ENCODE peak calls at places on chromosomes 4 and X, in ten cellular contexts. One of them, this sample, is unnamed.
A peak's percentile ranks its signal among the peaks of the same experiment; 100 is the strongest.

GRCh38 chr4:56049428-56050212 is 100.9 kb downstream of the CEP135 start:
- DNase-seq in fibroblast of lung: peak; percentile 27
- DNase-seq in HCT116: peak; percentile 19
- DNase-seq in uterus: no peak
- DNase-seq in colonic mucosa: peak; percentile 57
- DNase-seq in kidney: peak; percentile 82
- DNase-seq in lung: no peak
- DNase-seq in OCI-LY7: peak; percentile 75
- DNase-seq in suprapubic skin: no peak
- DNase-seq in A673: peak; percentile 27
- DNase-seq in this sample: peak; percentile 12

GRCh38 chr4:138981930-138982390 is 33.6 kb upstream of the NOCT start:
- DNase-seq in uterus: peak; percentile 66
- DNase-seq in OCI-LY7: no peak
- DNase-seq in fibroblast of lung: peak; percentile 95
- DNase-seq in HCT116: no peak
- DNase-seq in kidney: no peak
- DNase-seq in colonic mucosa: no peak
- DNase-seq in suprapubic skin: no peak
- DNase-seq in lung: peak; percentile 59
- DNase-seq in A673: no peak
- DNase-seq in this sample: peak; percentile 26

GRCh38 chr4:148651991-148652390 is 209.8 kb upstream of the NR3C2 start:
- DNase-seq in lung: no peak
- DNase-seq in kidney: no peak
- DNase-seq in fibroblast of lung: no peak
- DNase-seq in OCI-LY7: no peak
- DNase-seq in suprapubic skin: no peak
- DNase-seq in A673: no peak
- DNase-seq in HCT116: no peak
- DNase-seq in colonic mucosa: no peak
- DNase-seq in uterus: no peak
- DNase-seq in this sample: no peak

GRCh38 chr4:172601195-172601594 is 567.4 kb upstream of the GALNT7 start:
- DNase-seq in OCI-LY7: no peak
- DNase-seq in A673: peak; percentile 82
- DNase-seq in kidney: no peak
- DNase-seq in fibroblast of lung: no peak
- DNase-seq in colonic mucosa: no peak
- DNase-seq in lung: no peak
- DNase-seq in uterus: no peak
- DNase-seq in HCT116: no peak
- DNase-seq in suprapubic skin: no peak
- DNase-seq in this sample: no peak

GRCh38 chrX:97397371-97397770 is 513.7 kb downstream of the RPA4 start:
- DNase-seq in HCT116: no peak
- DNase-seq in uterus: no peak
- DNase-seq in colonic mucosa: no peak
- DNase-seq in suprapubic skin: no peak
- DNase-seq in lung: no peak
- DNase-seq in kidney: no peak
- DNase-seq in A673: no peak
- DNase-seq in OCI-LY7: no peak
- DNase-seq in fibroblast of lung: peak; percentile 47
- DNase-seq in this sample: no peak

GRCh38 chr4:139798456-139798855 is 132.8 kb downstream of the MGST2 start:
- DNase-seq in uterus: no peak
- DNase-seq in suprapubic skin: no peak
- DNase-seq in A673: no peak
- DNase-seq in kidney: no peak
- DNase-seq in fibroblast of lung: no peak
- DNase-seq in HCT116: no peak
- DNase-seq in lung: no peak
- DNase-seq in OCI-LY7: no peak
- DNase-seq in colonic mucosa: no peak
- DNase-seq in this sample: peak; percentile 13

GRCh38 chr4:106080376-106080775 is 185.1 kb downstream of the NPNT start:
- DNase-seq in OCI-LY7: no peak
- DNase-seq in A673: peak; percentile 22
- DNase-seq in fibroblast of lung: peak; percentile 54
- DNase-seq in suprapubic skin: no peak
- DNase-seq in colonic mucosa: no peak
- DNase-seq in lung: no peak
- DNase-seq in kidney: no peak
- DNase-seq in HCT116: no peak
- DNase-seq in uterus: no peak
- DNase-seq in this sample: no peak

GRCh38 chr4:168550071-168550766 is 53.4 kb downstream of the PALLD start:
- DNase-seq in uterus: no peak
- DNase-seq in HCT116: no peak
- DNase-seq in colonic mucosa: no peak
- DNase-seq in OCI-LY7: no peak
- DNase-seq in A673: peak; percentile 60
- DNase-seq in suprapubic skin: no peak
- DNase-seq in fibroblast of lung: no peak
- DNase-seq in kidney: no peak
- DNase-seq in lung: no peak
- DNase-seq in this sample: no peak

GRCh38 chrX:102599950-102600579 is 750 bp downstream of the ARMCX5 start:
- DNase-seq in HCT116: no peak
- DNase-seq in lung: no peak
- DNase-seq in A673: peak; percentile 1
- DNase-seq in kidney: no peak
- DNase-seq in suprapubic skin: no peak
- DNase-seq in uterus: no peak
- DNase-seq in colonic mucosa: no peak
- DNase-seq in OCI-LY7: no peak
- DNase-seq in fibroblast of lung: peak; percentile 54
- DNase-seq in this sample: no peak

GRCh38 chr4:177051473-177052060 is 258.1 kb upstream of the NEIL3 start:
- DNase-seq in A673: peak; percentile 62
- DNase-seq in OCI-LY7: peak; percentile 51
- DNase-seq in uterus: no peak
- DNase-seq in fibroblast of lung: peak; percentile 30
- DNase-seq in suprapubic skin: no peak
- DNase-seq in HCT116: peak; percentile 44
- DNase-seq in colonic mucosa: peak; percentile 21
- DNase-seq in lung: no peak
- DNase-seq in kidney: no peak
- DNase-seq in this sample: no peak

GRCh38 chr4:185573651-185574199 is 38.4 kb upstream of the PDLIM3 start:
- DNase-seq in HCT116: peak; percentile 91
- DNase-seq in A673: peak; percentile 61
- DNase-seq in fibroblast of lung: peak; percentile 66
- DNase-seq in suprapubic skin: no peak
- DNase-seq in OCI-LY7: no peak
- DNase-seq in lung: no peak
- DNase-seq in uterus: peak; percentile 39
- DNase-seq in colonic mucosa: no peak
- DNase-seq in kidney: no peak
- DNase-seq in this sample: peak; percentile 66
- H3K27ac ChIP-seq in HCT116: peak overlapping the region; percentile 68
- H3K27ac ChIP-seq in A673: no peak overlapping the region
- H3K27ac ChIP-seq in fibroblast of lung: peak overlapping the region; percentile 66
- H3K27ac ChIP-seq in suprapubic skin: no peak overlapping the region
- H3K27ac ChIP-seq in OCI-LY7: no peak overlapping the region
- H3K27ac ChIP-seq in lung: no peak overlapping the region
- H3K27ac ChIP-seq in uterus: peak overlapping the region; percentile 56
- H3K27ac ChIP-seq in colonic mucosa: no peak overlapping the region
- H3K27ac ChIP-seq in kidney: no peak overlapping the region
- H3K27ac ChIP-seq in this sample: peak overlapping the region; percentile 66

GRCh38 chr4:13537011-13537831 is 7.1 kb downstream of the NKX3-2 start:
- DNase-seq in lung: no peak
- DNase-seq in A673: no peak
- DNase-seq in uterus: no peak
- DNase-seq in suprapubic skin: no peak
- DNase-seq in fibroblast of lung: no peak
- DNase-seq in colonic mucosa: no peak
- DNase-seq in kidney: no peak
- DNase-seq in HCT116: no peak
- DNase-seq in OCI-LY7: no peak
- DNase-seq in this sample: no peak

GRCh38 chr4:13534344-13535063 is 9.8 kb downstream of the NKX3-2 start:
- DNase-seq in colonic mucosa: no peak
- DNase-seq in uterus: no peak
- DNase-seq in HCT116: no peak
- DNase-seq in suprapubic skin: no peak
- DNase-seq in fibroblast of lung: no peak
- DNase-seq in kidney: peak; percentile 65
- DNase-seq in OCI-LY7: no peak
- DNase-seq in A673: no peak
- DNase-seq in lung: no peak
- DNase-seq in this sample: no peak

GRCh38 chr4:13535118-13535517 is 9.2 kb downstream of the NKX3-2 start:
- DNase-seq in fibroblast of lung: no peak
- DNase-seq in OCI-LY7: no peak
- DNase-seq in suprapubic skin: no peak
- DNase-seq in uterus: no peak
- DNase-seq in colonic mucosa: no peak
- DNase-seq in A673: no peak
- DNase-seq in HCT116: no peak
- DNase-seq in lung: no peak
- DNase-seq in kidney: no peak
- DNase-seq in this sample: no peak

GRCh38 chr4:13536607-13537006 is 7.7 kb downstream of the NKX3-2 start:
- DNase-seq in OCI-LY7: no peak
- DNase-seq in uterus: no peak
- DNase-seq in colonic mucosa: no peak
- DNase-seq in HCT116: no peak
- DNase-seq in kidney: no peak
- DNase-seq in lung: no peak
- DNase-seq in suprapubic skin: no peak
- DNase-seq in A673: no peak
- DNase-seq in fibroblast of lung: no peak
- DNase-seq in this sample: no peak

DNA sequence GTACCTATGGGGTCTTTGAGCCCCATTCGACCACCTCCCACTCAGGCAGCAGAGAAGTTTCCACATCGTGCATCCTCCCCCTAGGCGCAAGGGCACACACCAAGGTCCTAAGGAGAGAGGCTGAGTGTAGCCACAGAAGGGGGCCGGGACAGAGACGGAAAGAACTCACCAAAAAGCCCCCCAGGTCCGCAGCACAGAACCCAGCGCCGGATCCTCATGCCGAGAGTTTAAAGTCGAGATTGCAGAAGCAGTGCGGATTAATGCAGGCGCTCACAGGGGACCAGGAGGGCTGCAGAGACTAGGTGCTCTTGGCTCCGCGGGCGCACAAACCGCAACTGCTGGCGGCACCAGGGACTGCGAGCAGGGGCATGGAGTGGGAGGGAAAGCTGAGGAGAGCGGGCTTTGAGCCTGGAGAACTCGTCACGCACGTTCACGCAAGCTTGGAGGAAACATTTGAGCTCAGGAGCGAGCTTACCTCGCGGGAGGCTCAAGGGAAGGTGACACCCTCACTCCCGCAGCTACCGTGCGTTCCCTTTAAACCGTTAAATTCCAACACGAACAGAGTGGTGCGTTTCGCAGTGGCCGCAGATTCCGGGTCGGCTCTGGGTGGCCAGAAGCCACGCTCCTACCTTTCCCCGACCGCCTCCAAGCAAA is 8.5 kb downstream of the NKX3-2 start:
- DNase-seq in fibroblast of lung: no peak
- DNase-seq in OCI-LY7: no peak
- DNase-seq in A673: no peak
- DNase-seq in kidney: no peak
- DNase-seq in uterus: no peak
- DNase-seq in suprapubic skin: no peak
- DNase-seq in lung: no peak
- DNase-seq in HCT116: no peak
- DNase-seq in colonic mucosa: no peak
- DNase-seq in this sample: no peak
- TF ChIP-seq CTCF in fibroblast of lung: no peak
- TF ChIP-seq CTCF in OCI-LY7: no peak
- TF ChIP-seq CTCF in A673: no peak
- TF ChIP-seq CTCF in kidney: no peak
- TF ChIP-seq CTCF in uterus: no peak
- TF ChIP-seq CTCF in suprapubic skin: no peak
- TF ChIP-seq CTCF in lung: no peak
- TF ChIP-seq CTCF in HCT116: no peak
- TF ChIP-seq CTCF in colonic mucosa: no peak
- TF ChIP-seq CTCF in this sample: no peak

GRCh38 chr4:88104902-88105610 is 53.4 kb downstream of the ABCG2 start:
- DNase-seq in uterus: no peak
- DNase-seq in fibroblast of lung: peak; percentile 69
- DNase-seq in OCI-LY7: no peak
- DNase-seq in A673: no peak
- DNase-seq in suprapubic skin: no peak
- DNase-seq in HCT116: no peak
- DNase-seq in lung: no peak
- DNase-seq in kidney: no peak
- DNase-seq in colonic mucosa: no peak
- DNase-seq in this sample: peak; percentile 36
- H3K27ac ChIP-seq in uterus: no peak overlapping the region
- H3K27ac ChIP-seq in fibroblast of lung: peak overlapping the region; percentile 34
- H3K27ac ChIP-seq in OCI-LY7: no peak overlapping the region
- H3K27ac ChIP-seq in A673: no peak overlapping the region
- H3K27ac ChIP-seq in suprapubic skin: no peak overlapping the region
- H3K27ac ChIP-seq in HCT116: no peak overlapping the region
- H3K27ac ChIP-seq in lung: no peak overlapping the region
- H3K27ac ChIP-seq in kidney: no peak overlapping the region
- H3K27ac ChIP-seq in colonic mucosa: no peak overlapping the region
- H3K27ac ChIP-seq in this sample: no peak overlapping the region

DNA sequence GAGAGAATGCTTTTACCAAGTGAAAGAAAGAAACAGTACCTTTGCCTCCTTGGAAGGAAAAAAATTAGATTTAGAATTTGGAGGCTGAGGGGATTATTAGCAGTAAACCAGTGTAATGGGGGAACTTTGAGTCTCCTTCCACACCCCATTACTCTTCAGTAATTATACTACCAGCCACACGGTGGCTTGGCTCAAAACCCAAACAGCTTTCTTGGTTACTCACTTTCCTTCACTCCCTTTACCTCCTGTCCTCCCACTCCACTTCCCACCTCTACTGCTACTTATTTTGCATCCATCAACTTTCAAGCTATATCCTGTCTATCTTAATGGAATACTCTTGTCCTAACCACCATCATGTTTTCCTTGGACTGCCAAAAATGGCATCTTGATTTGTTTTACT is 310.6 kb upstream of the AADAT start:
- DNase-seq in fibroblast of lung: no peak
- DNase-seq in suprapubic skin: no peak
- DNase-seq in lung: no peak
- DNase-seq in kidney: no peak
- DNase-seq in OCI-LY7: no peak
- DNase-seq in A673: no peak
- DNase-seq in HCT116: no peak
- DNase-seq in colonic mucosa: no peak
- DNase-seq in uterus: no peak
- DNase-seq in this sample: no peak
- TF ChIP-seq CTCF in fibroblast of lung: no peak
- TF ChIP-seq CTCF in suprapubic skin: no peak
- TF ChIP-seq CTCF in lung: no peak
- TF ChIP-seq CTCF in kidney: no peak
- TF ChIP-seq CTCF in OCI-LY7: no peak
- TF ChIP-seq CTCF in A673: no peak
- TF ChIP-seq CTCF in HCT116: no peak
- TF ChIP-seq CTCF in colonic mucosa: no peak
- TF ChIP-seq CTCF in uterus: no peak
- TF ChIP-seq CTCF in this sample: no peak